ENCODE peak calls at places on chromosomes 5 and 9, in five cellular contexts. One of them, this sample, is unnamed.

GRCh38 chr5:1555011-1555807 is 31.4 kb upstream of the LPCAT1 start:
- DNase-seq in brain pericyte: peak; percentile 75
- DNase-seq in ELF-1: no peak
- DNase-seq in germinal center: no peak
- DNase-seq in activated CD4-positive, alpha-beta T cell treated with anti-CD3 and anti-CD28 coated beads, Interleukin-2, amount 50 U/mL, for 4 hours: no peak
- DNase-seq in this sample: no peak

GRCh38 chr5:92371889-92372235 is 988.7 kb upstream of the ARRDC3 start:
- DNase-seq in brain pericyte: no peak
- DNase-seq in ELF-1: no peak
- DNase-seq in germinal center: no peak
- DNase-seq in activated CD4-positive, alpha-beta T cell treated with anti-CD3 and anti-CD28 coated beads, Interleukin-2, amount 50 U/mL, for 4 hours: no peak
- DNase-seq in this sample: peak; percentile 5

GRCh38 chr5:154191467-154192261 is 1.1 kb downstream of the GALNT10 start:
- DNase-seq in brain pericyte: no peak
- DNase-seq in ELF-1: no peak
- DNase-seq in germinal center: no peak
- DNase-seq in activated CD4-positive, alpha-beta T cell treated with anti-CD3 and anti-CD28 coated beads, Interleukin-2, amount 50 U/mL, for 4 hours: no peak
- DNase-seq in this sample: no peak

GRCh38 chr9:128203842-128204551 is 818 bp downstream of the DNM1 start:
- DNase-seq in brain pericyte: no peak
- DNase-seq in ELF-1: peak; percentile 79
- DNase-seq in germinal center: no peak
- DNase-seq in activated CD4-positive, alpha-beta T cell treated with anti-CD3 and anti-CD28 coated beads, Interleukin-2, amount 50 U/mL, for 4 hours: no peak
- DNase-seq in this sample: peak; percentile 83

GRCh38 chr5:6598351-6598900 is 34.4 kb downstream of the NSUN2 start:
- DNase-seq in brain pericyte: no peak
- DNase-seq in ELF-1: no peak
- DNase-seq in germinal center: no peak
- DNase-seq in activated CD4-positive, alpha-beta T cell treated with anti-CD3 and anti-CD28 coated beads, Interleukin-2, amount 50 U/mL, for 4 hours: no peak
- DNase-seq in this sample: no peak

GRCh38 chr9:135038331-135038730 is 49.1 kb upstream of the OLFM1 start:
- DNase-seq in brain pericyte: no peak
- DNase-seq in ELF-1: no peak
- DNase-seq in germinal center: no peak
- DNase-seq in activated CD4-positive, alpha-beta T cell treated with anti-CD3 and anti-CD28 coated beads, Interleukin-2, amount 50 U/mL, for 4 hours: no peak
- DNase-seq in this sample: no peak

GRCh38 chr9:127680846-127681245 is 25.9 kb upstream of the CFAP157 start:
- DNase-seq in brain pericyte: no peak
- DNase-seq in ELF-1: no peak
- DNase-seq in germinal center: no peak
- DNase-seq in activated CD4-positive, alpha-beta T cell treated with anti-CD3 and anti-CD28 coated beads, Interleukin-2, amount 50 U/mL, for 4 hours: no peak
- DNase-seq in this sample: no peak

GRCh38 chr9:13292158-13292557 is 12.7 kb upstream of the MPDZ start:
- DNase-seq in brain pericyte: no peak
- DNase-seq in ELF-1: no peak
- DNase-seq in germinal center: no peak
- DNase-seq in activated CD4-positive, alpha-beta T cell treated with anti-CD3 and anti-CD28 coated beads, Interleukin-2, amount 50 U/mL, for 4 hours: no peak
- DNase-seq in this sample: no peak

GRCh38 chr5:14458414-14458813 is 123.2 kb upstream of the OTULINL start:
- DNase-seq in brain pericyte: no peak
- DNase-seq in ELF-1: no peak
- DNase-seq in germinal center: no peak
- DNase-seq in activated CD4-positive, alpha-beta T cell treated with anti-CD3 and anti-CD28 coated beads, Interleukin-2, amount 50 U/mL, for 4 hours: no peak
- DNase-seq in this sample: no peak

GRCh38 chr5:139711067-139711851 is 63.1 kb downstream of the CXXC5 start:
- DNase-seq in brain pericyte: no peak
- DNase-seq in ELF-1: peak; percentile 76
- DNase-seq in germinal center: peak; percentile 68
- DNase-seq in activated CD4-positive, alpha-beta T cell treated with anti-CD3 and anti-CD28 coated beads, Interleukin-2, amount 50 U/mL, for 4 hours: peak; percentile 27
- DNase-seq in this sample: peak; percentile 95

GRCh38 chr5:83509535-83509934 is 38.0 kb downstream of the VCAN start:
- DNase-seq in brain pericyte: peak; percentile 17
- DNase-seq in ELF-1: peak; percentile 52
- DNase-seq in germinal center: no peak
- DNase-seq in activated CD4-positive, alpha-beta T cell treated with anti-CD3 and anti-CD28 coated beads, Interleukin-2, amount 50 U/mL, for 4 hours: no peak
- DNase-seq in this sample: peak; percentile 55

GRCh38 chr5:139903805-139904565 is 108.4 kb downstream of the PSD2 start:
- DNase-seq in brain pericyte: no peak
- DNase-seq in ELF-1: peak; percentile 52
- DNase-seq in germinal center: peak; percentile 41
- DNase-seq in activated CD4-positive, alpha-beta T cell treated with anti-CD3 and anti-CD28 coated beads, Interleukin-2, amount 50 U/mL, for 4 hours: no peak
- DNase-seq in this sample: peak; percentile 55

GRCh38 chr9:89473762-89474469 is 24.0 kb downstream of the SEMA4D start:
- DNase-seq in brain pericyte: no peak
- DNase-seq in ELF-1: no peak
- DNase-seq in germinal center: no peak
- DNase-seq in activated CD4-positive, alpha-beta T cell treated with anti-CD3 and anti-CD28 coated beads, Interleukin-2, amount 50 U/mL, for 4 hours: no peak
- DNase-seq in this sample: no peak

GRCh38 chr5:946720-947625 is 54.3 kb downstream of the TRIP13 start:
- DNase-seq in brain pericyte: no peak
- DNase-seq in ELF-1: peak; percentile 23
- DNase-seq in germinal center: no peak
- DNase-seq in activated CD4-positive, alpha-beta T cell treated with anti-CD3 and anti-CD28 coated beads, Interleukin-2, amount 50 U/mL, for 4 hours: no peak
- DNase-seq in this sample: no peak

GRCh38 chr9:124795881-124796415 is 19.0 kb downstream of the OLFML2A start:
- DNase-seq in brain pericyte: no peak
- DNase-seq in ELF-1: peak; percentile 27
- DNase-seq in germinal center: no peak
- DNase-seq in activated CD4-positive, alpha-beta T cell treated with anti-CD3 and anti-CD28 coated beads, Interleukin-2, amount 50 U/mL, for 4 hours: no peak
- DNase-seq in this sample: peak; percentile 66

GRCh38 chr5:111997308-111998159 is 240.5 kb upstream of the NREP start:
- DNase-seq in brain pericyte: peak; percentile 65
- DNase-seq in ELF-1: no peak
- DNase-seq in germinal center: no peak
- DNase-seq in activated CD4-positive, alpha-beta T cell treated with anti-CD3 and anti-CD28 coated beads, Interleukin-2, amount 50 U/mL, for 4 hours: no peak
- DNase-seq in this sample: no peak

GRCh38 chr5:133744030-133744645 is 131.8 kb upstream of the FSTL4 start:
- DNase-seq in brain pericyte: no peak
- DNase-seq in ELF-1: no peak
- DNase-seq in germinal center: no peak
- DNase-seq in activated CD4-positive, alpha-beta T cell treated with anti-CD3 and anti-CD28 coated beads, Interleukin-2, amount 50 U/mL, for 4 hours: no peak
- DNase-seq in this sample: no peak

GRCh38 chr5:64939772-64940510 is 171.2 kb downstream of the CWC27 start:
- DNase-seq in brain pericyte: no peak
- DNase-seq in ELF-1: peak; percentile 88
- DNase-seq in germinal center: no peak
- DNase-seq in activated CD4-positive, alpha-beta T cell treated with anti-CD3 and anti-CD28 coated beads, Interleukin-2, amount 50 U/mL, for 4 hours: no peak
- DNase-seq in this sample: peak; percentile 50

GRCh38 chr9:34370970-34371880 is 5.5 kb downstream of the MYORG start:
- DNase-seq in brain pericyte: no peak
- DNase-seq in ELF-1: no peak
- DNase-seq in germinal center: peak; percentile 22
- DNase-seq in activated CD4-positive, alpha-beta T cell treated with anti-CD3 and anti-CD28 coated beads, Interleukin-2, amount 50 U/mL, for 4 hours: no peak
- DNase-seq in this sample: no peak